ENCODE peak calls at places on chromosomes 4 and X, in six cellular contexts. I, G, N, W, P and Y are unnamed samples.

GRCh38 chr4:3791910-3792542 is 25.8 kb downstream of the ADRA2C start:
- DNase-seq in P (peak), W (peak), I (peak), N (peak), G (no peak), Y (peak)

GRCh38 chrX:110003167-110004156 is 548 bp downstream of the TMEM164 start:
- DNase-seq in W (no peak), N (no peak), I (peak), P (no peak), G (peak), Y (peak)

GRCh38 chrX:124087000-124087746 is 125.7 kb downstream of the STAG2 start:
- DNase-seq in N (no peak), G (no peak), I (no peak), W (no peak), P (no peak), Y (no peak)

GRCh38 chr4:187192266-187192665 is 468.6 kb upstream of the FAT1 start:
- DNase-seq in W (no peak), G (no peak), P (peak), I (no peak), N (no peak), Y (no peak)

GRCh38 chr4:105560488-105560887 is 8.1 kb downstream of the ARHGEF38 start:
- DNase-seq in N (no peak), P (no peak), I (no peak), W (no peak), G (peak), Y (no peak)

GRCh38 chrX:2414384-2414783 is 86.4 kb downstream of the DHRSX start:
- DNase-seq in W (no peak), N (no peak), G (no peak), I (no peak), P (no peak), Y (no peak)

GRCh38 chr4:21948347-21949072 is at the start of gene KCNIP4:
- DNase-seq in W (peak), P (no peak), I (peak), G (peak), N (no peak), Y (peak)

GRCh38 chrX:2589186-2590020 is 88.6 kb upstream of the DHRSX start:
- DNase-seq in I (no peak), P (peak), W (no peak), G (no peak), N (peak), Y (no peak)

GRCh38 chr4:675036-675804 is 878 bp downstream of the MYL5 start:
- DNase-seq in I (peak), P (peak), W (no peak), N (no peak), G (no peak), Y (no peak)

GRCh38 chrX:45077748-45078424 is 122.8 kb downstream of the DIPK2B start:
- DNase-seq in I (no peak), G (no peak), P (no peak), W (no peak), N (no peak), Y (no peak)

GRCh38 chrX:48496660-48497059 is 12.1 kb upstream of the PORCN start:
- DNase-seq in I (no peak), W (no peak), G (no peak), P (no peak), N (peak), Y (no peak)

DNA sequence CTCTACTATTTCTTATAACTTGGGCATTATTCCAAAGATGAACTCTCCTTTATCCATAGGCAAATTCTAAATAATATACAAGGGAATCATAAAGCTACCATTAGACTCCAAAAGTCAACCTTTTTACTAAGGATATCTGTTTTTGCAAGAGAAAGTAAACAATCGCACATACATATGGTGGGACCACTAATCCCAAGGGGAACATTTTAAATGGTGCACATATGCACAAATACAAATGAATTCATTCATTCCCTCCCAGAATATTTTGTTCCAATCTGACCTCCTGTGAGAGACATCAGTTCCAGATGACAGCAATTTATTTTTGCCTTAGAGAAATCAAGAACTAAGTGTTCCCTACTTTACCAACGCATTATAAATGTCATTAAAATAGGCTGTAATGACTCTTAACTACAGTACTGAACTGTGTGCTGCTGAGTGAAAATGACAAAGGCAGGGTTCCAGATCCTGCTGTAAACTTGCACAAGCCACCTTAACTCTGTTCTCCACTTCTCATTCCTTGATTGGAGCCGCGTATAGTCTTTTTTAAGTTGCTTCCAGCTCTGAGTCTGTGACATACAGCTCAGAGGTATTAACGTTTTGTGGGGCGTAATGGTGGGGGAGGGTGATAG is 2.0 kb downstream of the DHX15 start:
- DNase-seq in P (no peak), I (no peak), G (no peak), N (no peak), W (no peak), Y (peak)
- H3K23ac ChIP-seq in P (no peak), I (no peak), G (no peak), N (peak), W (no peak), Y (no peak)

GRCh38 chr4:23746672-23747071 is 143.2 kb downstream of the PPARGC1A start:
- DNase-seq in G (no peak), P (no peak), I (no peak), N (no peak), W (no peak), Y (no peak)

GRCh38 chr4:23750125-23750524 is 139.7 kb downstream of the PPARGC1A start:
- DNase-seq in I (no peak), G (no peak), P (no peak), W (no peak), N (no peak), Y (no peak)

GRCh38 chr4:23741586-23742240 is 148.1 kb downstream of the PPARGC1A start:
- DNase-seq in I (no peak), W (no peak), P (no peak), G (no peak), N (no peak), Y (no peak)

GRCh38 chr4:23747131-23747752 is 142.6 kb downstream of the PPARGC1A start:
- DNase-seq in W (no peak), P (no peak), I (no peak), G (no peak), N (no peak), Y (no peak)

GRCh38 chr4:23745377-23745776 is 144.5 kb downstream of the PPARGC1A start:
- DNase-seq in I (no peak), G (no peak), P (no peak), N (no peak), W (no peak), Y (no peak)
- H3K23ac ChIP-seq in I (no peak), G (no peak), P (no peak), N (no peak), W (no peak), Y (no peak)

GRCh38 chr4:155819066-155819465 is 47.0 kb downstream of the ASIC5 start:
- DNase-seq in N (no peak), W (no peak), I (no peak), G (no peak), P (no peak), Y (no peak)
- H3K23ac ChIP-seq in N (no peak), W (no peak), I (no peak), G (no peak), P (no peak), Y (no peak)

GRCh38 chr4:185909959-185910358 is 98.0 kb upstream of the SORBS2 start:
- DNase-seq in I (no peak), P (no peak), N (no peak), W (no peak), G (no peak), Y (no peak)

GRCh38 chr4:185902654-185903053 is 90.7 kb upstream of the SORBS2 start:
- DNase-seq in G (no peak), W (no peak), N (peak), I (no peak), P (no peak), Y (no peak)

GRCh38 chr4:185903205-185903604 is 91.2 kb upstream of the SORBS2 start:
- DNase-seq in W (no peak), I (no peak), N (no peak), P (no peak), G (no peak), Y (no peak)

GRCh38 chr4:185899833-185900232 is 87.8 kb upstream of the SORBS2 start:
- DNase-seq in G (no peak), W (no peak), N (no peak), I (no peak), P (no peak), Y (no peak)

GRCh38 chr4:185904381-185904780 is 92.4 kb upstream of the SORBS2 start:
- DNase-seq in N (no peak), W (no peak), G (no peak), P (no peak), I (no peak), Y (no peak)
- H3K23ac ChIP-seq in N (no peak), W (no peak), G (no peak), P (peak), I (no peak), Y (no peak)

GRCh38 chrX:68113837-68114572 is 319.3 kb downstream of the OPHN1 start:
- DNase-seq in G (no peak), N (no peak), W (no peak), P (no peak), I (no peak), Y (no peak)
- H3K23ac ChIP-seq in G (no peak), N (no peak), W (no peak), P (no peak), I (no peak), Y (no peak)

GRCh38 chr4:123505077-123505456 is 108.5 kb downstream of the SPRY1 start:
- DNase-seq in W (no peak), P (no peak), G (peak), I (no peak), N (peak), Y (peak)

GRCh38 chr4:123505457-123506310 is 109.1 kb downstream of the SPRY1 start:
- DNase-seq in N (peak), W (peak), G (peak), P (peak), I (peak), Y (peak)

GRCh38 chr4:123510666-123511065 is 114.1 kb downstream of the SPRY1 start:
- DNase-seq in G (no peak), P (peak), W (no peak), N (no peak), I (no peak), Y (no peak)

GRCh38 chr4:123503698-123504389 is 107.2 kb downstream of the SPRY1 start:
- DNase-seq in I (no peak), W (no peak), P (peak), N (no peak), G (no peak), Y (no peak)

DNA sequence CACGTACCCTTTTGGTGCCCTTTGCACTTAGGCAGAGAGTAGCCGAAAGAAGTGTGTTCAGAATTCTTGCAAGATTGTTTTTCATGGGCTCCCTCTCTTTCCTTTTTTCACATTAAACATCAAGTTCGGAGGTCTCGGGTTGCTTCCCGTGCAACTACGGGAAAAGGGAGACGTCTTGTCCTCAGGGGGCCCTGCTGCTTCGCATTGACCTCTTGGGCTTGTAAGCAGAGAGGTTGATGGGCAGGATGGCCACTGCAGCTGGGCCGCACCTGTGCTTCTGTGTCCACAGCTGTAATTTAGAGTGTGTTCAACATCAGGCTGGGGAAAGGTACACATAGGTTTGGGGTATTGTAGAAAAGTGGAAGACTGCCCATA is 109.7 kb downstream of the SPRY1 start:
- DNase-seq in P (no peak), I (peak), W (no peak), G (no peak), N (no peak), Y (peak)
- H3K23ac ChIP-seq in P (no peak), I (no peak), W (no peak), G (no peak), N (peak), Y (no peak)